ENCODE peak calls at places on chromosome 2, in four cellular contexts. Q is thoracic aorta; J is CD8-positive, alpha-beta T cell; X is CD14-positive monocyte. U is an unnamed sample.

GRCh38 chr2:150508497-150509137 is 21.1 kb upstream of the RND3 start:
- DNase-seq in X (no peak), Q (no peak), J (no peak), U (no peak)

GRCh38 chr2:198916548-198916947 is 541.2 kb downstream of the SATB2 start:
- DNase-seq in X (no peak), Q (no peak), J (no peak), U (no peak)

GRCh38 chr2:230225486-230225885 is at the start of gene SP140:
- DNase-seq in J (peak; percentile 58), Q (no peak), X (peak; percentile 81), U (no peak)

GRCh38 chr2:145961846-145962245 is 1441.9 kb upstream of the ZEB2 start:
- DNase-seq in Q (no peak), J (no peak), X (no peak), U (no peak)

GRCh38 chr2:172513935-172514586 is 41.8 kb upstream of the PDK1 start:
- DNase-seq in Q (no peak), X (no peak), J (no peak), U (no peak)

GRCh38 chr2:150866431-150866830 is 379.0 kb upstream of the RND3 start:
- DNase-seq in J (no peak), X (no peak), Q (no peak), U (peak; percentile 23)

GRCh38 chr2:33216508-33217182 is 259.8 kb upstream of the RASGRP3 start:
- DNase-seq in Q (no peak), J (no peak), X (no peak), U (peak; percentile 59)

GRCh38 chr2:126793885-126794613 is 104.6 kb upstream of the TEX51 start:
- DNase-seq in J (no peak), Q (no peak), X (no peak), U (no peak)

GRCh38 chr2:150097402-150097801 is 390.1 kb downstream of the RND3 start:
- DNase-seq in J (no peak), X (no peak), Q (no peak), U (no peak)

GRCh38 chr2:233437439-233437955 is 83.2 kb downstream of the DGKD start:
- DNase-seq in Q (no peak), J (no peak), X (no peak), U (no peak)

DNA sequence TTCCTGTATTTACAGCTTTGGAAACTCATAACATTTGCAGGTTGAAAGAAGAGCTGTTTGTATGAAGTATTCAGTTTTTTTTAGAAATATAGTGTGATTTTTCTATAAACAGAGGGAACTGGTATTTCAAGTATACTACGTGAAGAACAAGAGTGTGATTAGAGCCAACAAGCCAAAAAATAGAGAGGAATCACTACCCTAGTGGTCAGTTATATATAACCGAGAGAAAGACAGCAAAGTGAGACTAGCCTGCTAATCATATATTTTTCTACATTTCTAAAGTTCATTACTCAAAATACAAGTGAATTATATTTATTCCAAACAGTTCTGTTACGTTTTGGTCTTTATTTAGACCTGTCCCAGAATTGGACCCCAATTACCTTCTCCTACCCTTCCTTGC is 444.8 kb upstream of the NRP2 start:
- DNase-seq in Q (no peak), X (no peak), J (no peak), U (no peak)
- TF ChIP-seq CTCF in Q (no peak), X (no peak), J (no peak), U (no peak)

GRCh38 chr2:103219398-103219797 is 457.6 kb downstream of the TMEM182 start:
- DNase-seq in Q (no peak), J (no peak), X (no peak), U (no peak)
- TF ChIP-seq CTCF in Q (no peak), J (no peak), X (no peak), U (no peak)

DNA sequence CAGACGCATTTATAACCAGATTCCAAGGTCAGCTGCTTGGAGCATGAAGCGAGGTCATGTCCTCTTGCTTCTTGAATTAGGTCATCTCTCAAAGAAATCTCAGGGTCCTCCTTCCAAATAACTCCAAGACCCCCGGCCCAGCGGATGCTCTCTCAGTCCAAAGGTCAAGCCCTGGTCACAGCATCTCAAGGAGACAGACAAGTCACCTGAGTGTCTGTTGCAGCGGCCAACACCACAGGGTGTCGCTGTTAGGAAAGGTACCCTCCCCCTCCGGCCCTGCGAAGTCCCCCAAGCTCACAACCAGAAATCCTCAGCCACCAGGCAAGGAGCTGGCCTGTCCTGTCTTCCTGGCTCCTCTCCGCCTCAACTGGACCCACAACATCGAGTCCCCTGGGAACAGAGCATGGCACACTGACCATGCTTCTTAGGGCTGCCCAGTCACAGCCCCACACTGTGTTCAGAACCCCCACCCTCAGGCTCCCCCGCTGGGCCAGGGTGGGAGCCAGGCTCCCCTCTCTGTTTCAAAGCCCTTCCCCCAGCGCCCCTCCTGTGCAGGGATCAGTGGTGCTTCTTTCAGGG is 68.0 kb upstream of the ASAP2 start:
- DNase-seq in X (no peak), J (no peak), Q (no peak), U (no peak)
- TF ChIP-seq CTCF in X (no peak), J (no peak), Q (no peak), U (peak; percentile 61)

GRCh38 chr2:181762848-181763247 is 82.5 kb upstream of the NEUROD1 start:
- DNase-seq in Q (no peak), J (no peak), X (no peak), U (no peak)
- TF ChIP-seq CTCF in Q (no peak), J (no peak), X (no peak), U (no peak)

GRCh38 chr2:216695401-216695821 is at the start of gene IGFBP5:
- DNase-seq in J (no peak), X (no peak), Q (peak; percentile 55), U (peak; percentile 29)
- TF ChIP-seq CTCF in J (no peak), X (no peak), Q (no peak), U (peak; percentile 10)

U was measured in bronchial epithelial cell.